ENCODE peak calls at places on chromosomes 16 and 17, in ten cellular contexts. Z, C, K, Y, W, S, R, J, T and N are unnamed samples.

GRCh38 chr17:45722161-45722560 is 62.0 kb upstream of the CRHR1 start:
- DNase-seq in T (peak; percentile 23), Y (no peak), K (no peak), Z (no peak), J (no peak), W (no peak), R (peak; percentile 7), C (no peak), S (no peak), N (no peak)

GRCh38 chr16:67312450-67313118 is 14.0 kb downstream of the KCTD19 start:
- DNase-seq in Y (no peak), R (no peak), Z (no peak), J (no peak), W (no peak), T (peak; percentile 27), C (no peak), S (no peak), K (no peak), N (no peak)

GRCh38 chr16:53754938-53755910 is 51.3 kb downstream of the FTO start:
- DNase-seq in W (no peak), S (peak; percentile 68), Z (no peak), Y (no peak), C (no peak), R (no peak), T (peak; percentile 26), J (peak; percentile 52), K (no peak), N (peak; percentile 54)

GRCh38 chr17:7774037-7774659 is 56.6 kb downstream of the DNAH2 start:
- DNase-seq in T (peak; percentile 86), J (no peak), R (no peak), W (no peak), S (no peak), C (peak; percentile 24), Y (peak; percentile 28), K (no peak), Z (no peak), N (no peak)

GRCh38 chr16:58258326-58258725 is 36.5 kb downstream of the PRSS54 start:
- DNase-seq in J (no peak), R (no peak), S (no peak), Y (no peak), T (no peak), W (no peak), C (no peak), K (no peak), Z (no peak), N (no peak)

GRCh38 chr16:87790278-87791023 is 24.7 kb upstream of the KLHDC4 start:
- DNase-seq in R (no peak), S (no peak), K (no peak), Z (no peak), Y (peak; percentile 37), C (peak; percentile 96), T (peak; percentile 34), W (no peak), J (peak; percentile 30), N (peak; percentile 94)

GRCh38 chr17:79242873-79243602 is 168.4 kb downstream of the ENGASE start:
- DNase-seq in Z (no peak), K (no peak), S (no peak), J (no peak), R (no peak), T (no peak), C (no peak), Y (no peak), W (no peak), N (peak; percentile 71)

GRCh38 chr17:3911271-3912053 is 4.8 kb downstream of the P2RX1 start:
- DNase-seq in R (no peak), Y (no peak), K (no peak), S (no peak), C (no peak), W (peak; percentile 64), Z (peak; percentile 71), J (no peak), T (no peak), N (no peak)

GRCh38 chr17:47918003-47918402 is 22.0 kb downstream of the SP2 start:
- DNase-seq in W (no peak), Z (no peak), C (no peak), J (no peak), S (no peak), R (no peak), Y (no peak), K (no peak), T (no peak), N (no peak)

GRCh38 chr16:29962344-29962994 is 590 bp downstream of the TMEM219 start:
- DNase-seq in Z (no peak), K (no peak), R (no peak), S (no peak), Y (peak; percentile 46), T (peak; percentile 48), C (peak; percentile 23), W (no peak), J (no peak), N (no peak)